ENCODE peak calls at places on chromosome 15, in four cellular contexts. K, O, R and N are unnamed samples. For H3K4me1, the result is how much of the 10 kb centered on the place peaks cover.

GRCh38 chr15:70439304-70439877 is 324.0 kb downstream of the UACA start:
- DNase-seq in K (no peak), O (no peak), R (no peak), N (no peak)

GRCh38 chr15:71802770-71803169 is 7.6 kb upstream of the NR2E3 start:
- DNase-seq in K (no peak), R (no peak), O (no peak), N (no peak)

GRCh38 chr15:44092221-44092620 is 102.8 kb downstream of the FRMD5 start:
- DNase-seq in K (no peak), R (no peak), O (no peak), N (peak)

GRCh38 chr15:100721758-100722550 is 119.6 kb downstream of the ASB7 start:
- DNase-seq in O (peak), R (peak), K (peak), N (peak)

GRCh38 chr15:55993804-55994539 is 560 bp upstream of the NEDD4 start:
- DNase-seq in K (no peak), R (no peak), O (no peak), N (peak)

GRCh38 chr15:67765706-67766105 is 59.6 kb upstream of the SKOR1 start:
- DNase-seq in K (no peak), O (no peak), R (no peak), N (no peak)

GRCh38 chr15:79977431-79977940 is 6.5 kb upstream of the BCL2A1 start:
- DNase-seq in R (no peak), O (no peak), K (no peak), N (no peak)

GRCh38 chr15:47872869-47873301 is 155.6 kb downstream of the SEMA6D start:
- DNase-seq in R (peak), K (peak), O (no peak), N (no peak)

GRCh38 chr15:56245871-56246814 is 2.5 kb upstream of the RFX7 start:
- DNase-seq in K (peak), O (peak), R (peak), N (peak)

GRCh38 chr15:58649175-58649574 is 100.3 kb downstream of the ADAM10 start:
- DNase-seq in O (no peak), R (no peak), K (no peak), N (no peak)

GRCh38 chr15:62894322-62895085 is 148.0 kb upstream of the TPM1 start:
- DNase-seq in O (no peak), K (no peak), R (no peak), N (no peak)

GRCh38 chr15:62896380-62896866 is 146.1 kb upstream of the TPM1 start:
- DNase-seq in O (no peak), K (no peak), R (no peak), N (peak)

GRCh38 chr15:62896969-62897486 is 145.5 kb upstream of the TPM1 start:
- DNase-seq in O (peak), R (peak), K (peak), N (peak)

GRCh38 chr15:62895905-62896316 is 146.6 kb upstream of the TPM1 start:
- DNase-seq in K (no peak), O (no peak), R (no peak), N (peak)

GRCh38 chr15:62895139-62895866 is 147.2 kb upstream of the TPM1 start:
- DNase-seq in K (no peak), R (no peak), O (no peak), N (peak)
- H3K27ac ChIP-seq in K (no peak), R (no peak), O (peak), N (peak)

GRCh38 chr15:77239892-77240608 is 169.1 kb upstream of the TSPAN3 start:
- DNase-seq in O (no peak), K (no peak), R (no peak), N (no peak)

GRCh38 chr15:77235566-77235965 is 164.7 kb upstream of the TSPAN3 start:
- DNase-seq in K (no peak), O (no peak), R (no peak), N (no peak)
- H3K4me1 ChIP-seq in K (under half), O (under half), R (under half), N (under half)

GRCh38 chr15:39618063-39618823 is 37.4 kb downstream of the THBS1 start:
- DNase-seq in K (no peak), R (no peak), O (no peak), N (peak)
- H3K27ac ChIP-seq in K (no peak), R (no peak), O (no peak), N (peak)

DNA sequence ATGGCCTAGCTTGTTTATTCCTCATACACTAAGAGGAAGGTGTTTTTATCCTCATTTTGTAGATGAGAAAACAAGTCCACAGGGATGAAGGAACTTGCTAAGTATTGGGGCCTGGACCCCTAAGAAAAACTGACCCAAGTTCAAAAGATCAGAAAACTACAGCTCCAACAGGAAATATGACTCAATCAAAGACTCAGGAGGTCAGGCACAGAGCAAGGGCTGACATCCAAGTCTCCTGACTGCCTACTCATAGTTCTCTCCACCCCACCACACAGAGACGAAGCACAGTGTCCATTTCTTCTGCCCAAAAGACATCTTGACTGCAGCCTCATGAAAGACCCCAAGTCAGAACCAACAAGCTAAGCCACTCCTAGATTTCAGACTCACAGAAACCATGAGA is 26.9 kb upstream of the TPM1 start:
- DNase-seq in K (no peak), O (no peak), R (peak), N (no peak)
- H3K4me1 ChIP-seq in K (under half), O (under half), R (under half), N (under half)

DNA sequence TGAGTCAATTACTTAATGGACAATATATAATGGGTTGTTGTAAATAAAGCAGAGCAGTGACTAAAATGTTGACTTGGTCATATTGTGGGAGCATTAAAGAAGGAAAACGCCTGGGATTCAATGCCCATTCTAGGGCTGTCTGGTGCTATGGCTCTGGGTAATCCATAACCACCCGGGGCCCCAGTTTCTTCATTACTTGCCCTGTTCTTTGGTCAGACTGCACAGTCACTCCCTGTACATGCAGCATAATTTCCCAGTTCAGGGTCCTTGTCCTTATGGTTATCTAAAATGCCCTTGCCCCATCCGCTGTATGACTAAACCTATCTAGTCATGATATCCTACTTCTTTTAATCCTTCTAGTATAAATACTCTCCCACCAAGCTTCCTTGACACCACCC is 27.5 kb upstream of the DENND4A start:
- DNase-seq in K (no peak), R (no peak), O (no peak), N (no peak)
- H3K27ac ChIP-seq in K (no peak), R (no peak), O (no peak), N (no peak)

DNA sequence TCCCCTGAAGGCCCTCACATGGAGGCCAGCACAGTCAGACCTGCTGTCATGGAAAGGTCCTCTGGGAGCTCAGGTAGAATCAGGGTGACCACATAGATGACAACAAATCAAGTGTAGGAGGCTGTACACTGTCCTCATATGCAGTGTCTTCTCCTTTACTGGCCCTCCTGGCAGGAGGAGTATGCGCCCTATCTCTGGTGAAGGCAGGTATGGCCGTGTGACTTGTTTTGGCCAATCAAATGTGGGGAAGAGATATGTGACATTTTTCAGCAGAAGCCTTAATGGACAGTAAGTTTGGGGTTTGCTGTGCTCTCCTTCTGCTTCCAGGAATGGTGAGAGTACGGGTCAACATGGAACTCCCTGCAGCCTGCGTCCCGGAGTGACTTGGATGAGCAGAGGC is 69.9 kb downstream of the RHCG start:
- DNase-seq in O (no peak), K (no peak), R (no peak), N (no peak)
- H3K4me1 ChIP-seq in O (under half), K (under half), R (under half), N (under half)

GRCh38 chr15:28889346-28889745 is 3.6 kb downstream of the APBA2 start:
- DNase-seq in K (no peak), R (no peak), O (no peak), N (no peak)

GRCh38 chr15:28892789-28893610 is 7.2 kb downstream of the APBA2 start:
- DNase-seq in R (no peak), O (no peak), K (no peak), N (peak)

GRCh38 chr15:28888900-28889299 is 3.1 kb downstream of the APBA2 start:
- DNase-seq in R (no peak), O (no peak), K (no peak), N (no peak)

GRCh38 chr15:28891588-28891987 is 5.8 kb downstream of the APBA2 start:
- DNase-seq in K (no peak), O (no peak), R (no peak), N (no peak)

GRCh38 chr15:28890711-28891495 is 5.1 kb downstream of the APBA2 start:
- DNase-seq in R (no peak), K (no peak), O (no peak), N (no peak)
- H3K27ac ChIP-seq in R (no peak), K (no peak), O (no peak), N (no peak)

GRCh38 chr15:25736451-25736850 is 126.7 kb downstream of the ATP10A start:
- DNase-seq in R (no peak), K (no peak), O (no peak), N (no peak)
- H3K4me1 ChIP-seq in R (half or more), K (under half), O (under half), N (under half)

GRCh38 chr15:33612721-33613304 is 302.0 kb downstream of the RYR3 start:
- DNase-seq in R (no peak), K (no peak), O (no peak), N (peak)
- H3K27ac ChIP-seq in R (no peak), K (no peak), O (no peak), N (no peak)

DNA sequence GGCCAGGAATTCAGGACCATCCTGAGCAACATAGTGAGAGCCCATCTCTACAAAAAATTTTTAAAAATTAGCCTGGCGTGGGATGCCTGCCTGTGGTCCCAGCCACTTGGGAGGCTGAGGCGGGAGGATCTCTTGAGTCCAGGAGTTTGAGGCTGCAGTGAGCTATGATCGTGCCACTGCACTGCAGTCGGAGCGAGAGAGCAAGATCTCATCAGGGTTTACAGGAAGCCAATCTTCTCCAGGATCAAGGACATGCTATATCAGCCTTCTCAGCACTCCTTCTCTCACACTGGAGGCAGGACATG is 451 bp upstream of the STOML1 start:
- DNase-seq in K (no peak), R (no peak), O (no peak), N (no peak)
- H3K4me1 ChIP-seq in K (under half), R (half or more), O (half or more), N (under half)